ENCODE peak calls at places on chromosomes 11 and 22, in four cellular contexts. H is pulmonary artery endothelial cell, S is transverse colon, F is H7. R is an unnamed sample.

GRCh38 chr22:38080468-38080846 is 3.5 kb downstream of the SLC16A8 start:
- DNase-seq in H (no peak), F (peak; percentile 39), S (no peak), R (no peak)

GRCh38 chr11:16052750-16053149 is 303.6 kb downstream of the SOX6 start:
- DNase-seq in S (no peak), H (no peak), F (no peak), R (no peak)

GRCh38 chr11:17979770-17980371 is 33.0 kb downstream of the SERGEF start:
- DNase-seq in F (peak; percentile 62), S (no peak), H (no peak), R (peak; percentile 37)

GRCh38 chr11:748007-748359 is 719 bp downstream of the TALDO1 start:
- DNase-seq in H (no peak), F (no peak), S (peak; percentile 22), R (peak; percentile 9)

GRCh38 chr11:131899954-131900580 is 529.7 kb downstream of the NTM start:
- DNase-seq in H (no peak), F (no peak), S (no peak), R (no peak)

GRCh38 chr11:88482871-88483301 is 145.3 kb upstream of the CTSC start:
- DNase-seq in F (no peak), H (no peak), S (no peak), R (no peak)

GRCh38 chr22:45216133-45217003 is 24.3 kb downstream of the KIAA0930 start:
- DNase-seq in F (peak; percentile 74), S (no peak), H (no peak), R (peak; percentile 73)

GRCh38 chr11:134019500-134019899 is 49.4 kb upstream of the JAM3 start:
- DNase-seq in F (peak; percentile 63), H (no peak), S (no peak), R (no peak)

GRCh38 chr11:96197801-96198465 is 145.1 kb downstream of the MAML2 start:
- DNase-seq in F (no peak), S (no peak), H (no peak), R (no peak)

GRCh38 chr11:68927280-68928107 is 23.8 kb downstream of the IGHMBP2 start:
- DNase-seq in F (no peak), H (no peak), S (peak; percentile 37), R (no peak)

GRCh38 chr11:122137081-122137793 is 21.2 kb upstream of the BLID start:
- DNase-seq in S (no peak), H (peak; percentile 62), F (no peak), R (no peak)

GRCh38 chr22:29359469-29359868 is 28.9 kb downstream of the AP1B1 start:
- DNase-seq in F (peak; percentile 88), S (peak; percentile 57), H (no peak), R (peak; percentile 72)

GRCh38 chr22:42662114-42663021 is 13.2 kb upstream of the CYB5R3 start:
- DNase-seq in H (no peak), F (peak; percentile 98), S (peak; percentile 87), R (peak; percentile 83)

GRCh38 chr11:94895451-94895850 is 77.9 kb downstream of the CWC15 start:
- DNase-seq in H (no peak), S (no peak), F (no peak), R (no peak)

GRCh38 chr22:49325531-49326395 is 501.9 kb downstream of the BRD1 start:
- DNase-seq in H (no peak), S (no peak), F (peak; percentile 19), R (no peak)

GRCh38 chr11:86746509-86746908 is 53.8 kb upstream of the PRSS23 start:
- DNase-seq in S (no peak), F (no peak), H (no peak), R (no peak)

GRCh38 chr11:124475265-124475664 is 29.8 kb upstream of the OR8B8 start:
- DNase-seq in H (no peak), S (no peak), F (no peak), R (no peak)

GRCh38 chr11:93626038-93626437 is 35.4 kb upstream of the CEP295 start:
- DNase-seq in F (no peak), H (no peak), S (no peak), R (no peak)

GRCh38 chr22:37906364-37907008 is 389 bp downstream of the MICALL1 start:
- DNase-seq in S (peak; percentile 51), F (peak; percentile 86), H (no peak), R (peak; percentile 72)

GRCh38 chr11:13098067-13098466 is 89.0 kb downstream of the RASSF10 start:
- DNase-seq in S (no peak), H (no peak), F (peak; percentile 29), R (no peak)

GRCh38 chr11:60838132-60838531 is 3.8 kb upstream of the CCDC86 start:
- DNase-seq in H (no peak), F (peak; percentile 70), S (no peak), R (no peak)

GRCh38 chr11:117016747-117017146 is 81.5 kb downstream of the SIK3 start:
- DNase-seq in S (no peak), H (no peak), F (no peak), R (no peak)

GRCh38 chr11:64500176-64501013 is 90.6 kb upstream of the SLC22A12 start:
- DNase-seq in F (no peak), H (no peak), S (no peak), R (no peak)

GRCh38 chr11:120903686-120904085 is 120.2 kb upstream of the TBCEL start:
- DNase-seq in F (no peak), S (no peak), H (no peak), R (no peak)

GRCh38 chr22:23037429-23038333 is 32.6 kb upstream of the GNAZ start:
- DNase-seq in F (no peak), S (no peak), H (no peak), R (no peak)

R was measured in pancreas.